ENCODE peak calls at places on chromosomes 7 and 10, in nine cellular contexts. L, X, R, P, Z, O, S, Y and N are unnamed samples.

GRCh38 chr10:74177140-74177677 is 26.2 kb downstream of the ADK start:
- DNase-seq in L (peak), X (no peak), R (peak), P (no peak), Z (no peak), O (no peak), S (peak), Y (no peak), N (no peak)

GRCh38 chr7:105932835-105933477 is 30.1 kb upstream of the CDHR3 start:
- DNase-seq in L (no peak), X (no peak), R (peak), P (no peak), Z (no peak), O (no peak), S (no peak), Y (no peak), N (no peak)

GRCh38 chr10:132269286-132270230 is 38.2 kb downstream of the STK32C start:
- DNase-seq in L (no peak), X (no peak), R (no peak), P (no peak), Z (no peak), O (no peak), S (no peak), Y (peak), N (no peak)

GRCh38 chr10:70619271-70620019 is 16.9 kb upstream of the PRF1 start:
- DNase-seq in L (no peak), X (no peak), R (peak), P (no peak), Z (no peak), O (no peak), S (no peak), Y (no peak), N (no peak)

GRCh38 chr10:3525832-3526449 is 259.1 kb downstream of the KLF6 start:
- DNase-seq in L (no peak), X (no peak), R (peak), P (no peak), Z (no peak), O (no peak), S (no peak), Y (no peak), N (no peak)

GRCh38 chr7:84506151-84506550 is 311.6 kb upstream of the SEMA3A start:
- DNase-seq in L (no peak), X (no peak), R (peak), P (no peak), Z (no peak), O (no peak), S (no peak), Y (no peak), N (no peak)

GRCh38 chr10:23171232-23171876 is 20.8 kb upstream of the PTF1A start:
- DNase-seq in L (no peak), X (no peak), R (peak), P (no peak), Z (no peak), O (no peak), S (no peak), Y (no peak), N (no peak)

GRCh38 chr10:96415896-96416554 is 57.2 kb upstream of the OPALIN start:
- DNase-seq in L (no peak), X (no peak), R (no peak), P (no peak), Z (no peak), O (no peak), S (no peak), Y (no peak), N (no peak)

GRCh38 chr10:125127986-125128385 is 32.4 kb downstream of the CTBP2 start:
- DNase-seq in L (no peak), X (no peak), R (no peak), P (no peak), Z (no peak), O (no peak), S (no peak), Y (no peak), N (no peak)

GRCh38 chr7:129517931-129518330 is 15.6 kb downstream of the SMKR1 start:
- DNase-seq in L (no peak), X (no peak), R (peak), P (no peak), Z (no peak), O (no peak), S (no peak), Y (no peak), N (no peak)

GRCh38 chr10:4825868-4826787 is at the start of gene AKR1E2:
- DNase-seq in L (peak), X (no peak), R (peak), P (peak), Z (peak), O (no peak), S (peak), Y (peak), N (no peak)

GRCh38 chr7:138864667-138865066 is 66.7 kb upstream of the ATP6V0A4 start:
- DNase-seq in L (no peak), X (no peak), R (peak), P (no peak), Z (no peak), O (no peak), S (no peak), Y (no peak), N (no peak)